ENCODE peak calls at places on chromosomes 12 and 14, in eight cellular contexts. One of them, this sample, is unnamed.

GRCh38 chr14:88937706-88938105 is 113.3 kb downstream of the TTC8 start:
- DNase-seq in astrocyte of the spinal cord: peak
- DNase-seq in HL-60: no peak
- DNase-seq in tibial artery: no peak
- DNase-seq in left ventricle myocardium inferior: no peak
- DNase-seq in activated B cell treated with CpG ODN at 0.5 μM for 24 hours: no peak
- DNase-seq in cardiac muscle cell: peak
- DNase-seq in uterus: no peak
- DNase-seq in this sample: no peak

GRCh38 chr12:115599251-115599811 is 678.2 kb downstream of the MED13L start:
- DNase-seq in astrocyte of the spinal cord: peak
- DNase-seq in HL-60: no peak
- DNase-seq in tibial artery: no peak
- DNase-seq in left ventricle myocardium inferior: peak
- DNase-seq in activated B cell treated with CpG ODN at 0.5 μM for 24 hours: no peak
- DNase-seq in cardiac muscle cell: peak
- DNase-seq in uterus: no peak
- DNase-seq in this sample: peak

GRCh38 chr12:12466157-12466556 is 96.5 kb downstream of the DUSP16 start:
- DNase-seq in astrocyte of the spinal cord: no peak
- DNase-seq in HL-60: no peak
- DNase-seq in tibial artery: no peak
- DNase-seq in left ventricle myocardium inferior: no peak
- DNase-seq in activated B cell treated with CpG ODN at 0.5 μM for 24 hours: no peak
- DNase-seq in cardiac muscle cell: no peak
- DNase-seq in uterus: no peak
- DNase-seq in this sample: no peak

GRCh38 chr12:90076851-90077319 is 368.2 kb upstream of the ATP2B1 start:
- DNase-seq in astrocyte of the spinal cord: no peak
- DNase-seq in HL-60: no peak
- DNase-seq in tibial artery: no peak
- DNase-seq in left ventricle myocardium inferior: no peak
- DNase-seq in activated B cell treated with CpG ODN at 0.5 μM for 24 hours: no peak
- DNase-seq in cardiac muscle cell: no peak
- DNase-seq in uterus: no peak
- DNase-seq in this sample: no peak

GRCh38 chr12:69755302-69755701 is 16.6 kb downstream of the RAB3IP start:
- DNase-seq in astrocyte of the spinal cord: no peak
- DNase-seq in HL-60: no peak
- DNase-seq in tibial artery: no peak
- DNase-seq in left ventricle myocardium inferior: no peak
- DNase-seq in activated B cell treated with CpG ODN at 0.5 μM for 24 hours: no peak
- DNase-seq in cardiac muscle cell: no peak
- DNase-seq in uterus: no peak
- DNase-seq in this sample: no peak

GRCh38 chr12:127169321-127170270 is 1097.4 kb upstream of the TMEM132C start:
- DNase-seq in astrocyte of the spinal cord: no peak
- DNase-seq in HL-60: no peak
- DNase-seq in tibial artery: no peak
- DNase-seq in left ventricle myocardium inferior: no peak
- DNase-seq in activated B cell treated with CpG ODN at 0.5 μM for 24 hours: no peak
- DNase-seq in cardiac muscle cell: no peak
- DNase-seq in uterus: no peak
- DNase-seq in this sample: no peak

GRCh38 chr14:68361231-68361630 is 431.6 kb downstream of the ZFP36L1 start:
- DNase-seq in astrocyte of the spinal cord: peak
- DNase-seq in HL-60: no peak
- DNase-seq in tibial artery: no peak
- DNase-seq in left ventricle myocardium inferior: no peak
- DNase-seq in activated B cell treated with CpG ODN at 0.5 μM for 24 hours: no peak
- DNase-seq in cardiac muscle cell: peak
- DNase-seq in uterus: no peak
- DNase-seq in this sample: no peak

GRCh38 chr12:106289196-106289681 is 13.3 kb upstream of the TCP11L2 start:
- DNase-seq in astrocyte of the spinal cord: no peak
- DNase-seq in HL-60: no peak
- DNase-seq in tibial artery: no peak
- DNase-seq in left ventricle myocardium inferior: no peak
- DNase-seq in activated B cell treated with CpG ODN at 0.5 μM for 24 hours: no peak
- DNase-seq in cardiac muscle cell: peak
- DNase-seq in uterus: no peak
- DNase-seq in this sample: no peak

GRCh38 chr12:124207617-124208016 is 87.3 kb upstream of the RFLNA start:
- DNase-seq in astrocyte of the spinal cord: no peak
- DNase-seq in HL-60: no peak
- DNase-seq in tibial artery: no peak
- DNase-seq in left ventricle myocardium inferior: no peak
- DNase-seq in activated B cell treated with CpG ODN at 0.5 μM for 24 hours: no peak
- DNase-seq in cardiac muscle cell: peak
- DNase-seq in uterus: no peak
- DNase-seq in this sample: no peak

GRCh38 chr12:124205405-124205804 is 89.5 kb upstream of the RFLNA start:
- DNase-seq in astrocyte of the spinal cord: no peak
- DNase-seq in HL-60: no peak
- DNase-seq in tibial artery: no peak
- DNase-seq in left ventricle myocardium inferior: no peak
- DNase-seq in activated B cell treated with CpG ODN at 0.5 μM for 24 hours: no peak
- DNase-seq in cardiac muscle cell: no peak
- DNase-seq in uterus: no peak
- DNase-seq in this sample: no peak

GRCh38 chr12:124207049-124207448 is 87.8 kb upstream of the RFLNA start:
- DNase-seq in astrocyte of the spinal cord: no peak
- DNase-seq in HL-60: no peak
- DNase-seq in tibial artery: no peak
- DNase-seq in left ventricle myocardium inferior: no peak
- DNase-seq in activated B cell treated with CpG ODN at 0.5 μM for 24 hours: no peak
- DNase-seq in cardiac muscle cell: no peak
- DNase-seq in uterus: no peak
- DNase-seq in this sample: no peak

GRCh38 chr12:124201248-124201647 is 93.6 kb upstream of the RFLNA start:
- DNase-seq in astrocyte of the spinal cord: no peak
- DNase-seq in HL-60: no peak
- DNase-seq in tibial artery: no peak
- DNase-seq in left ventricle myocardium inferior: no peak
- DNase-seq in activated B cell treated with CpG ODN at 0.5 μM for 24 hours: no peak
- DNase-seq in cardiac muscle cell: no peak
- DNase-seq in uterus: no peak
- DNase-seq in this sample: no peak

DNA sequence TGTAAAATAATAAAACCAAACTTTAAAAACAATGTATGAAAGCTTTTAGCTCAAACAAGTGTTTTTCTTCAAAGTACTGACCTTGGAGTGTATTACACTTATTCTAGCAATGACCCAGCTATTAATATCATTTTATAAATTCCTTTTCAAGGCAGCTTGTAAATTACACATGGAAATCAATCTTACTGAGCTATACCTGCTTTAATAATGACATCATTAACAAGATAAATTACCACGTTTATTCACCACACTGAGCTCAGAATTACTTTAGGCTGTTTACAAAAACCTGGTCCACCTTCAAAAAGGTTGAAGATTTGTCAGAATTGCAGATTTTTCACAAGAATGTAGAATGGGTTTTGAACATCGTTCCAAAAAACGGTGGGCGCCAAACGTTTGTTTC is 91.7 kb upstream of the RFLNA start:
- DNase-seq in astrocyte of the spinal cord: no peak
- DNase-seq in HL-60: no peak
- DNase-seq in tibial artery: no peak
- DNase-seq in left ventricle myocardium inferior: no peak
- DNase-seq in activated B cell treated with CpG ODN at 0.5 μM for 24 hours: no peak
- DNase-seq in cardiac muscle cell: no peak
- DNase-seq in uterus: no peak
- DNase-seq in this sample: no peak
- TF ChIP-seq CTCF in astrocyte of the spinal cord: no peak
- TF ChIP-seq CTCF in HL-60: no peak
- TF ChIP-seq CTCF in tibial artery: no peak
- TF ChIP-seq CTCF in left ventricle myocardium inferior: no peak
- TF ChIP-seq CTCF in activated B cell treated with CpG ODN at 0.5 μM for 24 hours: no peak
- TF ChIP-seq CTCF in cardiac muscle cell: no peak
- TF ChIP-seq CTCF in uterus: no peak
- TF ChIP-seq CTCF in this sample: no peak

GRCh38 chr12:10365716-10366433 is 24.0 kb downstream of the KLRK1 start:
- DNase-seq in astrocyte of the spinal cord: peak
- DNase-seq in HL-60: no peak
- DNase-seq in tibial artery: no peak
- DNase-seq in left ventricle myocardium inferior: no peak
- DNase-seq in activated B cell treated with CpG ODN at 0.5 μM for 24 hours: no peak
- DNase-seq in cardiac muscle cell: peak
- DNase-seq in uterus: no peak
- DNase-seq in this sample: no peak

GRCh38 chr12:10368206-10369171 is 21.4 kb downstream of the KLRK1 start:
- DNase-seq in astrocyte of the spinal cord: no peak
- DNase-seq in HL-60: no peak
- DNase-seq in tibial artery: no peak
- DNase-seq in left ventricle myocardium inferior: no peak
- DNase-seq in activated B cell treated with CpG ODN at 0.5 μM for 24 hours: no peak
- DNase-seq in cardiac muscle cell: no peak
- DNase-seq in uterus: no peak
- DNase-seq in this sample: no peak

GRCh38 chr12:10364839-10365681 is 24.8 kb downstream of the KLRK1 start:
- DNase-seq in astrocyte of the spinal cord: peak
- DNase-seq in HL-60: no peak
- DNase-seq in tibial artery: peak
- DNase-seq in left ventricle myocardium inferior: peak
- DNase-seq in activated B cell treated with CpG ODN at 0.5 μM for 24 hours: peak
- DNase-seq in cardiac muscle cell: peak
- DNase-seq in uterus: peak
- DNase-seq in this sample: no peak

GRCh38 chr12:10363922-10364838 is 25.7 kb downstream of the KLRK1 start:
- DNase-seq in astrocyte of the spinal cord: peak
- DNase-seq in HL-60: no peak
- DNase-seq in tibial artery: peak
- DNase-seq in left ventricle myocardium inferior: peak
- DNase-seq in activated B cell treated with CpG ODN at 0.5 μM for 24 hours: peak
- DNase-seq in cardiac muscle cell: peak
- DNase-seq in uterus: peak
- DNase-seq in this sample: no peak

GRCh38 chr12:10366875-10367274 is 23.0 kb downstream of the KLRK1 start:
- DNase-seq in astrocyte of the spinal cord: peak
- DNase-seq in HL-60: no peak
- DNase-seq in tibial artery: no peak
- DNase-seq in left ventricle myocardium inferior: no peak
- DNase-seq in activated B cell treated with CpG ODN at 0.5 μM for 24 hours: no peak
- DNase-seq in cardiac muscle cell: peak
- DNase-seq in uterus: no peak
- DNase-seq in this sample: no peak
- TF ChIP-seq CTCF in astrocyte of the spinal cord: peak
- TF ChIP-seq CTCF in HL-60: no peak
- TF ChIP-seq CTCF in tibial artery: no peak
- TF ChIP-seq CTCF in left ventricle myocardium inferior: no peak
- TF ChIP-seq CTCF in activated B cell treated with CpG ODN at 0.5 μM for 24 hours: no peak
- TF ChIP-seq CTCF in cardiac muscle cell: peak
- TF ChIP-seq CTCF in uterus: no peak
- TF ChIP-seq CTCF in this sample: peak

DNA sequence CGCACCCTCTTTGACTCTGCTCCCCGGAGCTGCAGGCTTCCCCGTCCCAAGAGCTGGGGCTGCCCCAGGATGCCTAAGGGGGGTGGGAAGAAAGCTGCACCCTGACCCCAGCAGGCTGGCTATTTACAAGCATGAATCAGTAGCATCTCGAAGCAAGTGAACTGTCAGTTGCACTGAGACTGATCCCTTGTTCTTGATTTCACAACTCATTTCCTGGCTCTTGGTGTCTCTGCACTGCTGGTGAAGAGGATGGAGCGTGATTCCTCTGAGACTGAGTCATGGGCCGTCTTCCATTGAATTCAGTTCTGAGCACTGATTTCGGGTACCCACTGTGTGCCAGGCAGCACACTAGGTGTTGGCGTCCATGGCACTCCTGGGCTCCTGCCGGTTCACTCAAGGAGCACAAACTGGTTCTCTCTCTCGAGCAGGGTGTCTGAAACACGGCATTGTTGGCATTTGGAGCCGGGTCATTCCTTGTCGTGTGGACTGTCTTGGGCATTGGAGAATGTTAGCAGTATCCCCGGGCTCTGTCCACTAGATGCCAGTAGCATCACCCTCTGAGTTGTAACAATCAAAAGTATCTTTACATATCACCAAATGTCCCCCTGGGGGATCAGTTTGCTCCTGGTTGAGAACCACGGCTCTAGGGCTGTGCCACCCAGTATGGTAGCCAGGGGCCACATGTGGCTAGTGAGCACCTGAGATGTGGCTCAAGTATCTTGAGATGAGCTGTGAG is 86.9 kb downstream of the RIN3 start:
- DNase-seq in astrocyte of the spinal cord: peak
- DNase-seq in HL-60: no peak
- DNase-seq in tibial artery: no peak
- DNase-seq in left ventricle myocardium inferior: no peak
- DNase-seq in activated B cell treated with CpG ODN at 0.5 μM for 24 hours: no peak
- DNase-seq in cardiac muscle cell: peak
- DNase-seq in uterus: no peak
- DNase-seq in this sample: no peak
- TF ChIP-seq CTCF in astrocyte of the spinal cord: peak
- TF ChIP-seq CTCF in HL-60: no peak
- TF ChIP-seq CTCF in tibial artery: no peak
- TF ChIP-seq CTCF in left ventricle myocardium inferior: no peak
- TF ChIP-seq CTCF in activated B cell treated with CpG ODN at 0.5 μM for 24 hours: no peak
- TF ChIP-seq CTCF in cardiac muscle cell: no peak
- TF ChIP-seq CTCF in uterus: no peak
- TF ChIP-seq CTCF in this sample: no peak

GRCh38 chr14:75999511-76000190 is 14.1 kb downstream of the IFT43 start:
- DNase-seq in astrocyte of the spinal cord: no peak
- DNase-seq in HL-60: no peak
- DNase-seq in tibial artery: no peak
- DNase-seq in left ventricle myocardium inferior: no peak
- DNase-seq in activated B cell treated with CpG ODN at 0.5 μM for 24 hours: no peak
- DNase-seq in cardiac muscle cell: peak
- DNase-seq in uterus: no peak
- DNase-seq in this sample: no peak

GRCh38 chr14:75995372-75996041 is 9.9 kb downstream of the IFT43 start:
- DNase-seq in astrocyte of the spinal cord: no peak
- DNase-seq in HL-60: no peak
- DNase-seq in tibial artery: peak
- DNase-seq in left ventricle myocardium inferior: peak
- DNase-seq in activated B cell treated with CpG ODN at 0.5 μM for 24 hours: no peak
- DNase-seq in cardiac muscle cell: peak
- DNase-seq in uterus: peak
- DNase-seq in this sample: no peak

GRCh38 chr14:75991753-75992152 is 6.2 kb downstream of the IFT43 start:
- DNase-seq in astrocyte of the spinal cord: no peak
- DNase-seq in HL-60: no peak
- DNase-seq in tibial artery: no peak
- DNase-seq in left ventricle myocardium inferior: no peak
- DNase-seq in activated B cell treated with CpG ODN at 0.5 μM for 24 hours: no peak
- DNase-seq in cardiac muscle cell: no peak
- DNase-seq in uterus: no peak
- DNase-seq in this sample: no peak

GRCh38 chr14:75993567-75994041 is 8.0 kb downstream of the IFT43 start:
- DNase-seq in astrocyte of the spinal cord: no peak
- DNase-seq in HL-60: no peak
- DNase-seq in tibial artery: no peak
- DNase-seq in left ventricle myocardium inferior: no peak
- DNase-seq in activated B cell treated with CpG ODN at 0.5 μM for 24 hours: no peak
- DNase-seq in cardiac muscle cell: no peak
- DNase-seq in uterus: no peak
- DNase-seq in this sample: no peak

DNA sequence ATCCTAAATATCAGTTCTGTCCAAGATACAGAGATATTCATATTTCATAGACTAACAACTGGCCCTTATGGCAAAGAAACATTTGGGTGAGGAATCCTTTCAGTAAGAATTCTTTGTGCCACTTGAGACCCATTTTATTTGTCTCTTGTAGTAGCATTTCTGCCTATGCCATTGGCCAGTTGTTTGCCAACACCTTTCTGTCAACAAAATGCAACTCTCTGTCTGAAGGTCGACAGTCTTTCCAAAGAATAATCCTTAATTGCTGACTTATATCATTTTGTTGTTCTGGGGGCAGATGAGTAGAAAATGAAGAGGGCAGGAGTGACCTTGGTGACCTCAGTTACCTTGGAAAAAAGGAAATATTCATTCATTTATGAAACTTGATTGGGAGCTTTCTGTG is 10.9 kb downstream of the IFT43 start:
- DNase-seq in astrocyte of the spinal cord: no peak
- DNase-seq in HL-60: no peak
- DNase-seq in tibial artery: no peak
- DNase-seq in left ventricle myocardium inferior: no peak
- DNase-seq in activated B cell treated with CpG ODN at 0.5 μM for 24 hours: no peak
- DNase-seq in cardiac muscle cell: no peak
- DNase-seq in uterus: no peak
- DNase-seq in this sample: no peak
- TF ChIP-seq CTCF in astrocyte of the spinal cord: no peak
- TF ChIP-seq CTCF in HL-60: no peak
- TF ChIP-seq CTCF in tibial artery: no peak
- TF ChIP-seq CTCF in left ventricle myocardium inferior: no peak
- TF ChIP-seq CTCF in activated B cell treated with CpG ODN at 0.5 μM for 24 hours: no peak
- TF ChIP-seq CTCF in cardiac muscle cell: no peak
- TF ChIP-seq CTCF in uterus: no peak
- TF ChIP-seq CTCF in this sample: no peak

This sample was measured in progenitor cell of endocrine pancreas.